ENCODE peak calls at places on chromosome 17, in four cellular contexts. U is H1, D is GM12878, V is HCT116. H is an unnamed sample. For H3K9me3, the result is how much of the 10 kb centered on the place peaks cover.

GRCh38 chr17:80630721-80631120 is 86.1 kb downstream of the RPTOR start:
- DNase-seq in U (no peak), V (no peak), D (no peak), H (no peak)

GRCh38 chr17:43940630-43941029 is 1.6 kb downstream of the PPY start:
- DNase-seq in D (no peak), U (peak), V (peak), H (no peak)

GRCh38 chr17:40696651-40697072 is 6.9 kb downstream of the KRT24 start:
- DNase-seq in V (no peak), U (no peak), D (no peak), H (no peak)

GRCh38 chr17:8831234-8831849 is 32.2 kb upstream of the MFSD6L start:
- DNase-seq in D (no peak), V (no peak), U (peak), H (no peak)

GRCh38 chr17:28335959-28336871 is 654 bp downstream of the TNFAIP1 start:
- DNase-seq in U (peak), D (no peak), V (peak), H (no peak)

GRCh38 chr17:21239680-21240374 is 13.4 kb downstream of the NATD1 start:
- DNase-seq in V (no peak), D (no peak), U (peak), H (no peak)

GRCh38 chr17:40028595-40028994 is 13.4 kb downstream of the CSF3 start:
- DNase-seq in U (no peak), D (no peak), V (no peak), H (no peak)

GRCh38 chr17:59427425-59427921 is 96.0 kb downstream of the YPEL2 start:
- DNase-seq in D (no peak), U (no peak), V (no peak), H (no peak)

GRCh38 chr17:29590979-29591736 is 1.7 kb upstream of the GIT1 start:
- DNase-seq in D (no peak), V (peak), U (no peak), H (no peak)

GRCh38 chr17:9215465-9215864 is 194.2 kb downstream of the NTN1 start:
- DNase-seq in D (no peak), U (no peak), V (no peak), H (no peak)

GRCh38 chr17:63639125-63639524 is 16.9 kb downstream of the MAP3K3 start:
- DNase-seq in V (no peak), D (no peak), U (no peak), H (no peak)

GRCh38 chr17:13984956-13985355 is 84.3 kb upstream of the COX10 start:
- DNase-seq in V (no peak), D (no peak), U (no peak), H (no peak)

GRCh38 chr17:77280304-77280910 is 139.6 kb downstream of the SEC14L1 start:
- DNase-seq in D (no peak), V (peak), U (peak), H (no peak)

GRCh38 chr17:44672479-44673093 is 16.3 kb downstream of the MEIOC start:
- DNase-seq in U (no peak), V (peak), D (no peak), H (no peak)

GRCh38 chr17:5325851-5326250 is 43.8 kb downstream of the RABEP1 start:
- DNase-seq in U (no peak), D (no peak), V (no peak), H (no peak)

GRCh38 chr17:28567604-28568003 is 3.7 kb downstream of the PIGS start:
- DNase-seq in U (no peak), V (no peak), D (peak), H (no peak)

GRCh38 chr17:80318166-80318565 is 57.5 kb downstream of the RNF213 start:
- DNase-seq in V (no peak), U (no peak), D (no peak), H (no peak)

GRCh38 chr17:32792207-32792606 is 84.7 kb downstream of the MYO1D start:
- DNase-seq in U (no peak), D (no peak), V (no peak), H (no peak)

GRCh38 chr17:1878419-1879121 is 48.8 kb downstream of the RPA1 start:
- DNase-seq in D (no peak), U (no peak), V (no peak), H (no peak)

GRCh38 chr17:35795007-35795870 is at the start of gene MMP28:
- DNase-seq in V (no peak), U (peak), D (no peak), H (no peak)

GRCh38 chr17:16086957-16087356 is 87.3 kb downstream of the TTC19 start:
- DNase-seq in D (no peak), V (no peak), U (no peak), H (no peak)

DNA sequence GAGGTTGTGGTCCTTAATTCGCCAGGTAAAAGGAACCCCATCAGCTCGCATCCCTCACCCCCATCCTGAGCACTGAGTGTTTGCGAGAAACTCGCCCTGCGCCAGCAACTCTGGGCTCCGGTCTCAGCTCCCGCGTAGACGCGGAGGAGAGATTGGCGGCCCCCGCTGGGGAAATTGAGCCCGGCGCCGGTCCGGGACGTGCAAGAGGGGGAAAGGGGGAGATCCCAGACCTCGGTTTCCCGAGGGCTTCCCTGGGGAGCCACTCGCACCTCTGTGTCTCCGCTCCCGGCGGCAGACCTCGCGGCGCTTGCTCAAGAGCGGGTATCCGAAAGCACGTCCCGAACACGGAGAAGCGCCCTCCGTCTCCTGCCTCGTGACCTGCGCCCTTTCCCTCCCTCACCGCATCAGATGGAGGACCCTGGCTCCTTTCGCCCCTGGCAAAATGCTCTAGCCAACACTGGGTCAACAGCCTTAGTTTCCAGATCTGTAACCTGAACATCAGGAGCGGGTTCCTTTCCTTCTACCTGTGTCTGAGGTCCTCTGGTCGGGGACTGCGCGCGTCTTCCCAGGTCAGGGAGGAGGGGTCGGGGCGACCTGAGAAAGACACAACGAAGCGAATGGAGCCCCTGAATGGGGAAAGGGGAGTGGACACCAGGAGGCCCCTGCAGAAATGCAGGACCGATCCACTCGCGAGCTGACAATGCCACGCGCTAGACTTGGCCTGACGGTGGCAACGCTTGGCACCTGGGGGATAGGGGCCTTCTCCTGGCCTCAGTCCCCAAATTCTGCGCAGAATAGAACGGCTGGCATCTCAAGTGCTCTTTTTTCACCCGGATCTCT is 2.9 kb upstream of the SOX9 start:
- DNase-seq in D (no peak), U (peak), V (no peak), H (no peak)
- H3K9me3 ChIP-seq in D (under half), U (under half), V (under half), H (under half)

GRCh38 chr17:19979917-19980770 is 2.5 kb upstream of the AKAP10 start:
- DNase-seq in D (no peak), V (no peak), U (peak), H (no peak)

GRCh38 chr17:19978803-19979202 is 1.2 kb upstream of the AKAP10 start:
- DNase-seq in V (no peak), U (no peak), D (no peak), H (no peak)

GRCh38 chr17:19977360-19978205 is at the start of gene AKAP10:
- DNase-seq in V (peak), U (peak), D (peak), H (no peak)

GRCh38 chr17:19975601-19976000 is 2.0 kb downstream of the AKAP10 start:
- DNase-seq in V (no peak), D (no peak), U (no peak), H (no peak)

DNA sequence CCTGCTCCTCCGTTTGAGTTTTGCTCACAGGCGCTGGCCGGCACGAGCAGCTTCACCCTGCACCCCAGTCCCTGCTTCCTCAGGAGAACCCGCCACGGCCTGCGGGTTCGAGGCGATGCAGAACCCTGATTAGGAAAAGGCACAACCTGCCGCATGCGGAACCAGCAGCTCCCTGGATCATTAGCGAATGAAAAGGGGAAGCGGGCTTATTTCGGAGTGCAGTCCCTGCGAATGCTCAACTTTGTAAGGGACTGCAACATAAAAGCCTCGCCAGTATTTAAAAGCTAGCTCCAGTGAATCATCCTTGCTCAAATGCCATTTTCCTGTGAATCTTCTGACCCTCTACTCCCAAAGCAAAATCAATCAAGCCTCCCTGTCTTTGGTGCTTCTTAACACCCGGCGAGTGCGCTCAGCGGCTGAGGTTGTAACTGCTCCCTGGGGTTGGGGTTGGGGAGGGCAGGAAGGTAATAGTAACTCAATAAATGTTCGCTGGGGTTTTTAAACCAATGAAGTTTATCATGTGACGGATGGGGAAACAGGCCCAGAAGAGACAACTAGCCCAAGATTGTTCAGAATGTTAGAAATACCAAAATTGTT is 676 bp upstream of the AKAP10 start:
- DNase-seq in U (no peak), D (peak), V (no peak), H (no peak)
- TF ChIP-seq CTCF in U (peak), D (no peak), V (no peak), H (no peak)

GRCh38 chr17:42679492-42680330 is 1.9 kb downstream of the CCR10 start:
- DNase-seq in D (no peak), U (peak), V (no peak), H (no peak)

GRCh38 chr17:42677921-42678781 is 1.4 kb upstream of the PLEKHH3 start:
- DNase-seq in D (no peak), U (peak), V (peak), H (no peak)

GRCh38 chr17:42680331-42680808 is 1.3 kb downstream of the CCR10 start:
- DNase-seq in U (no peak), V (no peak), D (no peak), H (no peak)

GRCh38 chr17:42677012-42677857 is 441 bp upstream of the PLEKHH3 start:
- DNase-seq in U (peak), D (peak), V (peak), H (peak)

GRCh38 chr17:42679001-42679491 is 2.3 kb upstream of the PLEKHH3 start:
- DNase-seq in D (no peak), U (no peak), V (no peak), H (no peak)
- TF ChIP-seq SIN3A in D (no peak), U (no peak), V (no peak), H (no peak)

GRCh38 chr17:22272363-22273146 is 580.2 kb downstream of the KCNJ18 start:
- DNase-seq in V (no peak), U (no peak), D (no peak), H (no peak)

GRCh38 chr17:22273308-22273707 is 581.0 kb downstream of the KCNJ18 start:
- DNase-seq in D (no peak), U (no peak), V (no peak), H (no peak)

GRCh38 chr17:22278302-22279275 is 586.3 kb downstream of the KCNJ18 start:
- DNase-seq in D (no peak), U (no peak), V (no peak), H (no peak)

GRCh38 chr17:22277595-22277994 is 585.3 kb downstream of the KCNJ18 start:
- DNase-seq in U (no peak), D (no peak), V (no peak), H (no peak)
- H3K9me3 ChIP-seq in U (under half), D (under half), V (under half), H (under half)

GRCh38 chr17:50596191-50597037 is 35.9 kb downstream of the CACNA1G start:
- DNase-seq in D (no peak), V (no peak), U (peak), H (no peak)
- TF ChIP-seq CTCF in D (no peak), V (no peak), U (peak), H (no peak)

GRCh38 chr17:36869856-36870617 is 67.2 kb upstream of the LHX1 start:
- DNase-seq in U (no peak), D (no peak), V (no peak), H (no peak)
- TF ChIP-seq SIN3A in U (no peak), D (no peak), V (no peak), H (no peak)

GRCh38 chr17:3318336-3318735 is 20.2 kb upstream of the OR3A1 start:
- DNase-seq in U (no peak), V (no peak), D (no peak), H (no peak)

DNA sequence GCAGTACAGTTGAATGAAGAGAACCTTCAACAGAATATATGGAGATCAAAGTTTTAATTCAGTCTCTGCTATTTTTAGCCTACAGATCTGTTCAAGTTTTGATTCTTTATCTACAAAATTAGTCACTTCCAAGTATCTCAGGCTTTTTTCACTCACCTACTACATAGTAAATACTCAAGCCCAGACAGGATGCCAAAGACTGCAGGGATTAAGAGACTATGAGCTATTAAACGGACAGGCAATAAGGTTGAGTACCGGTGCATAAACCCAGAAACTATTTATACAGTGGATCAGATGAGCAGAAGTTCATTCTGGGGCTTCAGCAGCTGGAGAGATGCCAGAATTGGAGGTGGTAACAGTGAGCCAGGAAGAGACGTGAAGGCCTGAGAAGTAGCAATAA is 18.7 kb upstream of the OR3A1 start:
- DNase-seq in D (no peak), U (no peak), V (no peak), H (no peak)
- H3K9me3 ChIP-seq in D (under half), U (under half), V (under half), H (under half)

DNA sequence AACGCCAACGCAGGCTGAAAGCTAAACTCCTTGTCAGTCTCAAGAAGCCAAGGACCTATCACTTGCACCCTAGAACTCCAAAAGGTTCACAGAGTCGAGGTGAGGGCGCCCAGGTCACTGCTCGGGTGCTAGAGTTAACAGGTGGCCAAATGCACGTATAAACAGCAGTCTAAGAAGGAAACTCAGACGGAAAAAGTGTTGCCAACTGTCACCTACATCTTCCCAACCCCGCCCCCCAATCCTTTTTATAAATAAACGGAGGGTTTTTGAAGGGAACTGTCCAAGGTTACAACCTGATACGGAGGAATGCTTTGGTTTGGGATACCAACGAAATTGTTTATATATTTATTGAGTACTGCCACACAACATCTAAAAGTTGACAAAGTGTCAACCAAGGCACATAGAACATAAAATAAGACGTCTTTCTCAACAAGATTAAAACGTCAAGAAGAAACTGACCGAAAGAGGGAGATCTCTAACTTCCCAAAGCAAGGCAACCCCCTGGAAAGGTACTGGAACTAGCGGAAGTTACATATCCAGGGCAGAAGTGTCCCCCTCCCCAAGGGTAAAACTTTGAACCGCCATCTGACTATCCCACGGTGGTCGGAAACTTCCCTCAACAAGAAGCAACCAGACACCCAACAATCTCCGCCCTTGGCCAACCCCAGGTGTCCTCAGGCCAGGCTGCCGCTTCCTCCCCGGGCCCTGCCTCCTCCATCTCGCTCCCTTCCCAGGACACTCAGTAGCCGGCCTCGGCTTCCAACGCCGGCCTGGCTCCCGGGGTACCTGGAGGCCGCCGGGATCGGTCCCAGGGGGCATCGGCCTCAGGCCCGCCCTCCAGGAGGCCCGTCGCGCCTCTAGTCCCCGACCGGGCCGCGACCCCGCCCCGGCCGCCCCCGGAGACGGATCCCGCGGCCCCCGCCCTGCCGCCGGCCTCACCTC is 982 bp downstream of the SPAG9 start:
- DNase-seq in V (peak), U (peak), D (no peak), H (no peak)
- TF ChIP-seq CTCF in V (peak), U (no peak), D (peak), H (no peak)